ENCODE peak calls at places on chromosomes 7 and 10, in ten cellular contexts. One of them, this sample, is unnamed.

GRCh38 chr7:155396661-155397060 is 61.3 kb upstream of the EN2 start:
- DNase-seq in AG04450: no peak
- DNase-seq in thoracic aorta: no peak
- DNase-seq in body of pancreas: no peak
- DNase-seq in effector memory CD4-positive, alpha-beta T cell: no peak
- DNase-seq in left ventricle myocardium inferior: no peak
- DNase-seq in tibial artery: no peak
- DNase-seq in substantia nigra: no peak
- DNase-seq in heart right ventricle: no peak
- DNase-seq in prostate gland: no peak
- DNase-seq in this sample: no peak

GRCh38 chr10:78134919-78135318 is 101.3 kb downstream of the RPS24 start:
- DNase-seq in prostate gland: no peak
- DNase-seq in substantia nigra: no peak
- DNase-seq in AG04450: no peak
- DNase-seq in tibial artery: no peak
- DNase-seq in heart right ventricle: no peak
- DNase-seq in left ventricle myocardium inferior: no peak
- DNase-seq in effector memory CD4-positive, alpha-beta T cell: no peak
- DNase-seq in thoracic aorta: no peak
- DNase-seq in body of pancreas: no peak
- DNase-seq in this sample: no peak

GRCh38 chr10:130018253-130018652 is 54.2 kb upstream of the EBF3 start:
- DNase-seq in substantia nigra: no peak
- DNase-seq in body of pancreas: no peak
- DNase-seq in thoracic aorta: no peak
- DNase-seq in left ventricle myocardium inferior: no peak
- DNase-seq in prostate gland: no peak
- DNase-seq in effector memory CD4-positive, alpha-beta T cell: no peak
- DNase-seq in tibial artery: no peak
- DNase-seq in AG04450: peak; percentile 20
- DNase-seq in heart right ventricle: no peak
- DNase-seq in this sample: no peak

GRCh38 chr7:153381275-153382119 is 621.9 kb downstream of the ACTR3B start:
- DNase-seq in thoracic aorta: no peak
- DNase-seq in prostate gland: no peak
- DNase-seq in body of pancreas: peak; percentile 43
- DNase-seq in heart right ventricle: peak; percentile 23
- DNase-seq in substantia nigra: peak; percentile 1
- DNase-seq in tibial artery: no peak
- DNase-seq in AG04450: no peak
- DNase-seq in left ventricle myocardium inferior: no peak
- DNase-seq in effector memory CD4-positive, alpha-beta T cell: no peak
- DNase-seq in this sample: no peak

GRCh38 chr10:80518143-80518806 is 19.4 kb upstream of the SH2D4B start:
- DNase-seq in AG04450: no peak
- DNase-seq in thoracic aorta: no peak
- DNase-seq in substantia nigra: no peak
- DNase-seq in effector memory CD4-positive, alpha-beta T cell: no peak
- DNase-seq in body of pancreas: no peak
- DNase-seq in prostate gland: no peak
- DNase-seq in heart right ventricle: no peak
- DNase-seq in tibial artery: no peak
- DNase-seq in left ventricle myocardium inferior: no peak
- DNase-seq in this sample: no peak

GRCh38 chr10:78960316-78960800 is 108.4 kb upstream of the ZMIZ1 start:
- DNase-seq in effector memory CD4-positive, alpha-beta T cell: no peak
- DNase-seq in substantia nigra: no peak
- DNase-seq in thoracic aorta: peak; percentile 62
- DNase-seq in prostate gland: peak; percentile 51
- DNase-seq in left ventricle myocardium inferior: peak; percentile 50
- DNase-seq in AG04450: no peak
- DNase-seq in body of pancreas: peak; percentile 42
- DNase-seq in heart right ventricle: peak; percentile 45
- DNase-seq in tibial artery: peak; percentile 84
- DNase-seq in this sample: no peak

GRCh38 chr7:26629696-26630095 is 234.7 kb downstream of the SKAP2 start:
- DNase-seq in tibial artery: no peak
- DNase-seq in substantia nigra: no peak
- DNase-seq in prostate gland: no peak
- DNase-seq in AG04450: no peak
- DNase-seq in thoracic aorta: no peak
- DNase-seq in left ventricle myocardium inferior: no peak
- DNase-seq in body of pancreas: no peak
- DNase-seq in heart right ventricle: no peak
- DNase-seq in effector memory CD4-positive, alpha-beta T cell: no peak
- DNase-seq in this sample: no peak

GRCh38 chr10:71823356-71823755 is 27.7 kb downstream of the PSAP start:
- DNase-seq in heart right ventricle: no peak
- DNase-seq in thoracic aorta: no peak
- DNase-seq in left ventricle myocardium inferior: no peak
- DNase-seq in substantia nigra: no peak
- DNase-seq in tibial artery: no peak
- DNase-seq in body of pancreas: no peak
- DNase-seq in effector memory CD4-positive, alpha-beta T cell: no peak
- DNase-seq in AG04450: no peak
- DNase-seq in prostate gland: no peak
- DNase-seq in this sample: no peak

GRCh38 chr7:109387530-109387929 is 817.9 kb downstream of the DNAJB9 start:
- DNase-seq in left ventricle myocardium inferior: no peak
- DNase-seq in AG04450: no peak
- DNase-seq in substantia nigra: no peak
- DNase-seq in prostate gland: no peak
- DNase-seq in thoracic aorta: no peak
- DNase-seq in heart right ventricle: peak; percentile 4
- DNase-seq in effector memory CD4-positive, alpha-beta T cell: no peak
- DNase-seq in body of pancreas: no peak
- DNase-seq in tibial artery: peak; percentile 16
- DNase-seq in this sample: no peak

GRCh38 chr7:100687740-100688592 is 6.1 kb downstream of the GIGYF1 start:
- DNase-seq in tibial artery: no peak
- DNase-seq in AG04450: no peak
- DNase-seq in left ventricle myocardium inferior: no peak
- DNase-seq in effector memory CD4-positive, alpha-beta T cell: no peak
- DNase-seq in heart right ventricle: no peak
- DNase-seq in prostate gland: no peak
- DNase-seq in thoracic aorta: no peak
- DNase-seq in body of pancreas: no peak
- DNase-seq in substantia nigra: no peak
- DNase-seq in this sample: no peak

GRCh38 chr10:62083413-62083794 is 181.9 kb downstream of the ARID5B start:
- DNase-seq in effector memory CD4-positive, alpha-beta T cell: no peak
- DNase-seq in tibial artery: no peak
- DNase-seq in substantia nigra: no peak
- DNase-seq in AG04450: no peak
- DNase-seq in body of pancreas: no peak
- DNase-seq in left ventricle myocardium inferior: no peak
- DNase-seq in heart right ventricle: no peak
- DNase-seq in prostate gland: no peak
- DNase-seq in thoracic aorta: no peak
- DNase-seq in this sample: no peak

GRCh38 chr10:81898518-81898917 is 23.5 kb downstream of the NRG3 start:
- DNase-seq in substantia nigra: no peak
- DNase-seq in thoracic aorta: no peak
- DNase-seq in heart right ventricle: no peak
- DNase-seq in prostate gland: no peak
- DNase-seq in tibial artery: no peak
- DNase-seq in AG04450: no peak
- DNase-seq in left ventricle myocardium inferior: no peak
- DNase-seq in body of pancreas: no peak
- DNase-seq in effector memory CD4-positive, alpha-beta T cell: no peak
- DNase-seq in this sample: no peak

GRCh38 chr10:45375716-45376231 is 1.8 kb downstream of the ALOX5 start:
- DNase-seq in tibial artery: no peak
- DNase-seq in effector memory CD4-positive, alpha-beta T cell: no peak
- DNase-seq in left ventricle myocardium inferior: no peak
- DNase-seq in heart right ventricle: no peak
- DNase-seq in body of pancreas: no peak
- DNase-seq in AG04450: no peak
- DNase-seq in thoracic aorta: no peak
- DNase-seq in prostate gland: no peak
- DNase-seq in substantia nigra: no peak
- DNase-seq in this sample: no peak

GRCh38 chr10:74079914-74080590 is 70.6 kb downstream of the AP3M1 start:
- DNase-seq in left ventricle myocardium inferior: no peak
- DNase-seq in AG04450: no peak
- DNase-seq in substantia nigra: no peak
- DNase-seq in effector memory CD4-positive, alpha-beta T cell: no peak
- DNase-seq in heart right ventricle: no peak
- DNase-seq in tibial artery: no peak
- DNase-seq in body of pancreas: no peak
- DNase-seq in prostate gland: no peak
- DNase-seq in thoracic aorta: no peak
- DNase-seq in this sample: no peak

GRCh38 chr7:35605760-35606159 is 89.2 kb downstream of the HERPUD2 start:
- DNase-seq in left ventricle myocardium inferior: no peak
- DNase-seq in prostate gland: no peak
- DNase-seq in thoracic aorta: no peak
- DNase-seq in effector memory CD4-positive, alpha-beta T cell: no peak
- DNase-seq in AG04450: peak; percentile 41
- DNase-seq in tibial artery: no peak
- DNase-seq in body of pancreas: no peak
- DNase-seq in substantia nigra: no peak
- DNase-seq in heart right ventricle: no peak
- DNase-seq in this sample: no peak

GRCh38 chr10:100535715-100536353 is at the start of gene HIF1AN:
- DNase-seq in heart right ventricle: peak; percentile 84
- DNase-seq in left ventricle myocardium inferior: peak; percentile 87
- DNase-seq in tibial artery: peak; percentile 94
- DNase-seq in substantia nigra: peak; percentile 83
- DNase-seq in body of pancreas: peak; percentile 90
- DNase-seq in AG04450: peak; percentile 89
- DNase-seq in thoracic aorta: peak; percentile 77
- DNase-seq in prostate gland: peak; percentile 88
- DNase-seq in effector memory CD4-positive, alpha-beta T cell: peak; percentile 80
- DNase-seq in this sample: peak; percentile 66

GRCh38 chr10:100531761-100532160 is 2.1 kb upstream of the NDUFB8 start:
- DNase-seq in heart right ventricle: no peak
- DNase-seq in tibial artery: no peak
- DNase-seq in substantia nigra: no peak
- DNase-seq in thoracic aorta: no peak
- DNase-seq in prostate gland: no peak
- DNase-seq in body of pancreas: no peak
- DNase-seq in AG04450: no peak
- DNase-seq in left ventricle myocardium inferior: no peak
- DNase-seq in effector memory CD4-positive, alpha-beta T cell: no peak
- DNase-seq in this sample: no peak

GRCh38 chr10:100534726-100535125 is 1.0 kb upstream of the HIF1AN start:
- DNase-seq in prostate gland: no peak
- DNase-seq in thoracic aorta: no peak
- DNase-seq in AG04450: no peak
- DNase-seq in substantia nigra: no peak
- DNase-seq in heart right ventricle: no peak
- DNase-seq in effector memory CD4-positive, alpha-beta T cell: no peak
- DNase-seq in tibial artery: no peak
- DNase-seq in body of pancreas: no peak
- DNase-seq in left ventricle myocardium inferior: no peak
- DNase-seq in this sample: no peak

GRCh38 chr10:100537475-100537874 is 1.7 kb downstream of the HIF1AN start:
- DNase-seq in left ventricle myocardium inferior: no peak
- DNase-seq in heart right ventricle: no peak
- DNase-seq in thoracic aorta: no peak
- DNase-seq in tibial artery: no peak
- DNase-seq in prostate gland: no peak
- DNase-seq in body of pancreas: no peak
- DNase-seq in substantia nigra: no peak
- DNase-seq in AG04450: no peak
- DNase-seq in effector memory CD4-positive, alpha-beta T cell: no peak
- DNase-seq in this sample: no peak

GRCh38 chr10:100535338-100535714 is 417 bp upstream of the HIF1AN start:
- DNase-seq in thoracic aorta: no peak
- DNase-seq in substantia nigra: no peak
- DNase-seq in AG04450: no peak
- DNase-seq in prostate gland: no peak
- DNase-seq in tibial artery: no peak
- DNase-seq in effector memory CD4-positive, alpha-beta T cell: no peak
- DNase-seq in heart right ventricle: no peak
- DNase-seq in left ventricle myocardium inferior: no peak
- DNase-seq in body of pancreas: no peak
- DNase-seq in this sample: no peak
- H3K27ac ChIP-seq in thoracic aorta: peak overlapping the region; percentile 76
- H3K27ac ChIP-seq in substantia nigra: peak overlapping the region; percentile 86
- H3K27ac ChIP-seq in AG04450: no peak overlapping the region
- H3K27ac ChIP-seq in prostate gland: no peak overlapping the region
- H3K27ac ChIP-seq in tibial artery: peak overlapping the region; percentile 75
- H3K27ac ChIP-seq in effector memory CD4-positive, alpha-beta T cell: peak overlapping the region; percentile 79
- H3K27ac ChIP-seq in heart right ventricle: peak overlapping the region; percentile 87
- H3K27ac ChIP-seq in left ventricle myocardium inferior: peak overlapping the region; percentile 83
- H3K27ac ChIP-seq in body of pancreas: no peak overlapping the region
- H3K27ac ChIP-seq in this sample: no peak overlapping the region

GRCh38 chr7:2980406-2981102 is 63.1 kb downstream of the CARD11 start:
- DNase-seq in AG04450: no peak
- DNase-seq in thoracic aorta: no peak
- DNase-seq in body of pancreas: no peak
- DNase-seq in effector memory CD4-positive, alpha-beta T cell: no peak
- DNase-seq in prostate gland: no peak
- DNase-seq in tibial artery: peak; percentile 28
- DNase-seq in substantia nigra: no peak
- DNase-seq in left ventricle myocardium inferior: no peak
- DNase-seq in heart right ventricle: no peak
- DNase-seq in this sample: no peak
- H3K27ac ChIP-seq in AG04450: no peak overlapping the region
- H3K27ac ChIP-seq in thoracic aorta: no peak overlapping the region
- H3K27ac ChIP-seq in body of pancreas: no peak overlapping the region
- H3K27ac ChIP-seq in effector memory CD4-positive, alpha-beta T cell: no peak overlapping the region
- H3K27ac ChIP-seq in prostate gland: no peak overlapping the region
- H3K27ac ChIP-seq in tibial artery: no peak overlapping the region
- H3K27ac ChIP-seq in substantia nigra: no peak overlapping the region
- H3K27ac ChIP-seq in left ventricle myocardium inferior: no peak overlapping the region
- H3K27ac ChIP-seq in heart right ventricle: no peak overlapping the region
- H3K27ac ChIP-seq in this sample: no peak overlapping the region

DNA sequence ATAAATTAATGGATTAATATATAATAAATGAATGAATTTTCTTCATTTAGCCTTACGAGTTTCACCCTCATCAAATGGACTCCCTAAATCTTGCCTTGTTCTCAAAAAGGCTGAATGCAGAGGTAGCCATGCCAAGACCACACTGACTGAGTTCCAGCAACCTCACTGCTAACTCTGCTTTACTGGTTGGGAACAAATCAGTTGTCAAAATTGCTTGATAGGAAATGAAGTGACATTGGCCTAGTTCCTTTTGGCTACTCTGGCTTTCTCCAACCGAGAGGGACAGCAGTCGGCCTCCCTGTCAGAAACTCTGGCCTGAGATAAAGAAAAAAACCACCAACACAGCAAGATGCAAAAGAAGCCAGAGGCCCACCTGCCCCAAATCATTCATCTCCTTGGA is 87.1 kb downstream of the PPP1R3C start:
- DNase-seq in thoracic aorta: no peak
- DNase-seq in prostate gland: no peak
- DNase-seq in left ventricle myocardium inferior: no peak
- DNase-seq in AG04450: no peak
- DNase-seq in tibial artery: no peak
- DNase-seq in heart right ventricle: no peak
- DNase-seq in body of pancreas: no peak
- DNase-seq in substantia nigra: no peak
- DNase-seq in effector memory CD4-positive, alpha-beta T cell: no peak
- DNase-seq in this sample: no peak
- H3K27ac ChIP-seq in thoracic aorta: no peak overlapping the region
- H3K27ac ChIP-seq in prostate gland: no peak overlapping the region
- H3K27ac ChIP-seq in left ventricle myocardium inferior: no peak overlapping the region
- H3K27ac ChIP-seq in AG04450: no peak overlapping the region
- H3K27ac ChIP-seq in tibial artery: no peak overlapping the region
- H3K27ac ChIP-seq in heart right ventricle: no peak overlapping the region
- H3K27ac ChIP-seq in body of pancreas: no peak overlapping the region
- H3K27ac ChIP-seq in substantia nigra: no peak overlapping the region
- H3K27ac ChIP-seq in effector memory CD4-positive, alpha-beta T cell: no peak overlapping the region
- H3K27ac ChIP-seq in this sample: no peak overlapping the region

GRCh38 chr7:2823124-2823523 is 21.0 kb downstream of the GNA12 start:
- DNase-seq in AG04450: no peak
- DNase-seq in prostate gland: no peak
- DNase-seq in thoracic aorta: no peak
- DNase-seq in left ventricle myocardium inferior: no peak
- DNase-seq in heart right ventricle: no peak
- DNase-seq in tibial artery: no peak
- DNase-seq in effector memory CD4-positive, alpha-beta T cell: no peak
- DNase-seq in body of pancreas: no peak
- DNase-seq in substantia nigra: no peak
- DNase-seq in this sample: no peak
- H3K27ac ChIP-seq in AG04450: peak overlapping the region; percentile 98
- H3K27ac ChIP-seq in prostate gland: no peak overlapping the region
- H3K27ac ChIP-seq in thoracic aorta: no peak overlapping the region
- H3K27ac ChIP-seq in left ventricle myocardium inferior: peak overlapping the region; percentile 68
- H3K27ac ChIP-seq in heart right ventricle: peak overlapping the region; percentile 73
- H3K27ac ChIP-seq in tibial artery: peak overlapping the region; percentile 40
- H3K27ac ChIP-seq in effector memory CD4-positive, alpha-beta T cell: no peak overlapping the region
- H3K27ac ChIP-seq in body of pancreas: no peak overlapping the region
- H3K27ac ChIP-seq in substantia nigra: no peak overlapping the region
- H3K27ac ChIP-seq in this sample: no peak overlapping the region